ENCODE peak calls at places on chromosomes 3 and 15, in nine cellular contexts. G, V, L, N, E, Y, W, U and T are unnamed samples.

GRCh38 chr15:80404057-80404718 is at the start of gene ARNT2:
- DNase-seq in Y (peak; percentile 19), V (peak; percentile 42), E (peak; percentile 50), L (no peak), U (no peak), N (peak; percentile 72), W (no peak), G (no peak), T (peak; percentile 90)

GRCh38 chr3:184361932-184362667 is 590 bp downstream of the POLR2H start:
- DNase-seq in G (peak; percentile 28), Y (peak; percentile 93), N (peak; percentile 63), E (peak; percentile 72), L (peak; percentile 76), U (peak; percentile 92), V (peak; percentile 69), W (peak; percentile 76), T (no peak)

GRCh38 chr3:113532698-113533533 is 561 bp downstream of the SIDT1 start:
- DNase-seq in G (no peak), Y (no peak), N (peak; percentile 58), L (peak; percentile 19), W (no peak), V (peak; percentile 23), U (peak; percentile 87), E (peak; percentile 11), T (peak; percentile 70)

GRCh38 chr3:123522666-123523412 is 62.0 kb downstream of the HACD2 start:
- DNase-seq in G (peak; percentile 22), L (peak; percentile 95), Y (no peak), V (peak; percentile 39), W (no peak), N (no peak), U (no peak), E (no peak), T (no peak)

GRCh38 chr15:101138913-101139880 is 112.7 kb downstream of the CHSY1 start:
- DNase-seq in E (peak; percentile 66), W (no peak), G (no peak), V (no peak), Y (no peak), N (no peak), U (peak; percentile 54), L (no peak), T (no peak)

GRCh38 chr3:135908225-135908624 is 57.3 kb upstream of the PPP2R3A start:
- DNase-seq in L (no peak), Y (peak; percentile 51), U (no peak), E (peak; percentile 64), V (no peak), W (no peak), N (no peak), G (no peak), T (no peak)

GRCh38 chr15:20295238-20295811 is 246.3 kb downstream of the GOLGA6L6 start:
- DNase-seq in N (no peak), W (no peak), V (no peak), L (no peak), Y (no peak), U (peak; percentile 83), E (no peak), G (no peak), T (no peak)

GRCh38 chr3:50382271-50382670 is 22.9 kb upstream of the TMEM115 start:
- DNase-seq in L (no peak), E (no peak), V (no peak), N (peak; percentile 51), G (no peak), W (no peak), U (no peak), Y (no peak), T (no peak)

GRCh38 chr15:75153084-75153483 is 48.6 kb upstream of the C15orf39 start:
- DNase-seq in W (no peak), Y (no peak), V (no peak), E (peak; percentile 49), G (peak; percentile 96), N (no peak), U (no peak), L (peak; percentile 76), T (no peak)

GRCh38 chr3:43347774-43348173 is 61.4 kb downstream of the SNRK start:
- DNase-seq in E (no peak), L (no peak), U (no peak), V (no peak), W (no peak), N (no peak), G (no peak), Y (no peak), T (no peak)

GRCh38 chr3:4284865-4285264 is 18.3 kb upstream of the SETMAR start:
- DNase-seq in Y (no peak), N (no peak), E (no peak), L (no peak), U (no peak), W (no peak), V (no peak), G (no peak), T (no peak)

GRCh38 chr3:16484216-16484615 is 29.3 kb downstream of the RFTN1 start:
- DNase-seq in U (no peak), L (no peak), V (no peak), Y (no peak), E (peak; percentile 100), N (no peak), G (no peak), W (peak; percentile 70), T (no peak)

GRCh38 chr15:68658151-68658550 is 79.4 kb downstream of the CORO2B start:
- DNase-seq in V (no peak), E (no peak), L (no peak), Y (no peak), W (no peak), N (no peak), G (no peak), U (peak; percentile 47), T (peak; percentile 48)

GRCh38 chr3:107999215-107999775 is 91.5 kb downstream of the CD47 start:
- DNase-seq in Y (no peak), N (no peak), U (no peak), L (no peak), E (no peak), G (no peak), W (no peak), V (no peak), T (peak; percentile 73)

GRCh38 chr15:99137111-99137546 is 32.2 kb downstream of the SYNM start:
- DNase-seq in N (no peak), G (no peak), W (no peak), V (no peak), U (no peak), L (no peak), E (no peak), Y (peak; percentile 45), T (peak; percentile 62)

GRCh38 chr3:124826703-124827102 is 60.5 kb downstream of the ITGB5 start:
- DNase-seq in V (no peak), N (no peak), L (no peak), U (no peak), E (peak; percentile 89), G (no peak), W (no peak), Y (no peak), T (no peak)

GRCh38 chr3:9198805-9199386 is 50.5 kb downstream of the SRGAP3 start:
- DNase-seq in V (no peak), W (no peak), Y (no peak), E (no peak), G (no peak), L (no peak), U (no peak), N (no peak), T (no peak)

GRCh38 chr15:89417206-89417725 is 79.1 kb downstream of the RHCG start:
- DNase-seq in Y (no peak), L (no peak), E (no peak), N (no peak), W (no peak), U (no peak), V (no peak), G (no peak), T (no peak)

GRCh38 chr3:130839815-130840214 is 54.1 kb upstream of the ATP2C1 start:
- DNase-seq in Y (peak; percentile 75), E (no peak), U (no peak), G (no peak), V (no peak), N (no peak), W (no peak), L (no peak), T (peak; percentile 48)

GRCh38 chr3:34483290-34483887 is 685.0 kb downstream of the PDCD6IP start:
- DNase-seq in Y (no peak), V (no peak), E (no peak), U (no peak), N (no peak), W (no peak), L (no peak), G (no peak), T (no peak)

GRCh38 chr3:148992027-148992634 is 791 bp downstream of the GYG1 start:
- DNase-seq in V (peak; percentile 69), W (peak; percentile 21), L (peak; percentile 12), U (peak; percentile 92), Y (peak; percentile 29), E (peak; percentile 58), N (peak; percentile 66), G (peak; percentile 45), T (peak; percentile 76)

GRCh38 chr3:50587806-50588758 is 18.8 kb downstream of the HEMK1 start:
- DNase-seq in V (no peak), Y (no peak), E (no peak), L (no peak), N (no peak), G (no peak), W (no peak), U (no peak), T (no peak)

GRCh38 chr15:68001811-68002210 is 52.3 kb upstream of the PIAS1 start:
- DNase-seq in N (no peak), W (no peak), L (no peak), V (no peak), Y (no peak), G (no peak), E (peak; percentile 50), U (no peak), T (no peak)

GRCh38 chr15:79308874-79309273 is 2.0 kb upstream of the TMED3 start:
- DNase-seq in V (no peak), N (no peak), U (no peak), E (peak; percentile 3), G (no peak), Y (no peak), L (no peak), W (no peak), T (no peak)

GRCh38 chr3:36906504-36907149 is 38.2 kb downstream of the TRANK1 start:
- DNase-seq in U (no peak), E (no peak), G (no peak), N (no peak), W (no peak), V (no peak), Y (no peak), L (no peak), T (no peak)

GRCh38 chr3:115092220-115092791 is 54.8 kb downstream of the ZBTB20 start:
- DNase-seq in V (peak; percentile 61), W (peak; percentile 59), E (peak; percentile 74), U (peak; percentile 71), N (peak; percentile 38), L (peak; percentile 21), Y (peak; percentile 31), G (peak; percentile 21), T (peak; percentile 15)

GRCh38 chr3:51799879-51800757 is 21.1 kb upstream of the IQCF6 start:
- DNase-seq in L (peak; percentile 67), N (peak; percentile 27), E (peak; percentile 72), G (peak; percentile 22), Y (peak; percentile 22), U (no peak), V (no peak), W (peak; percentile 27), T (no peak)

GRCh38 chr15:93459396-93459795 is 370.4 kb upstream of the RGMA start:
- DNase-seq in V (no peak), L (no peak), Y (no peak), E (no peak), G (no peak), U (no peak), N (no peak), W (no peak), T (no peak)